ENCODE peak calls at places on chromosomes 2 and 18, in five cellular contexts. U is NCI-H2029 treated with DMSO at 0.1 percent for 48 hours, P is heart right ventricle, A is HT1080, D is breast epithelium. O is an unnamed sample.

GRCh38 chr2:149278146-149278878 is 52.1 kb upstream of the LYPD6 start:
- DNase-seq in D (no peak), A (no peak), P (no peak), U (no peak), O (no peak)

GRCh38 chr18:76803814-76804213 is 18.5 kb upstream of the ZNF236 start:
- DNase-seq in D (no peak), A (peak; percentile 68), P (peak; percentile 63), U (peak; percentile 38), O (peak; percentile 63)

GRCh38 chr2:160253440-160254296 is 53.6 kb upstream of the ITGB6 start:
- DNase-seq in A (no peak), D (no peak), U (no peak), P (no peak), O (peak; percentile 89)

GRCh38 chr18:59631583-59632181 is 65.5 kb downstream of the CCBE1 start:
- DNase-seq in D (no peak), P (no peak), A (peak; percentile 32), U (peak; percentile 9), O (peak; percentile 27)

GRCh38 chr2:43636616-43637015 is 444 bp upstream of the PLEKHH2 start:
- DNase-seq in A (no peak), P (no peak), D (no peak), U (peak; percentile 63), O (no peak)

GRCh38 chr2:232008907-232009638 is 47.6 kb downstream of the DIS3L2 start:
- DNase-seq in A (no peak), P (no peak), U (no peak), D (no peak), O (peak; percentile 33)

GRCh38 chr2:43464546-43464945 is 131.3 kb downstream of the THADA start:
- DNase-seq in D (no peak), U (no peak), P (no peak), A (no peak), O (no peak)

GRCh38 chr2:74715880-74716279 is 61.8 kb downstream of the SEMA4F start:
- DNase-seq in U (no peak), D (no peak), P (no peak), A (no peak), O (no peak)

GRCh38 chr2:238105506-238106338 is 5.6 kb downstream of the ESPNL start:
- DNase-seq in P (no peak), U (no peak), D (no peak), A (no peak), O (no peak)

O was measured in kidney tubule cell.